ENCODE peak calls at places on chromosome 15, in ten cellular contexts. One of them, this sample, is unnamed.

GRCh38 chr15:78130466-78131294 is 565 bp downstream of the CIB2 start:
- DNase-seq in heart right ventricle: no peak
- DNase-seq in testis: peak
- DNase-seq in HepG2: no peak
- DNase-seq in coronary artery: no peak
- DNase-seq in left ventricle myocardium inferior: no peak
- DNase-seq in AG09309: no peak
- DNase-seq in GM23338: peak
- DNase-seq in astrocyte: no peak
- DNase-seq in cardiac fibroblast: no peak
- DNase-seq in this sample: no peak

GRCh38 chr15:31974855-31975421 is 55.4 kb upstream of the CHRNA7 start:
- DNase-seq in astrocyte: no peak
- DNase-seq in coronary artery: no peak
- DNase-seq in testis: peak
- DNase-seq in AG09309: no peak
- DNase-seq in heart right ventricle: no peak
- DNase-seq in HepG2: peak
- DNase-seq in cardiac fibroblast: peak
- DNase-seq in GM23338: peak
- DNase-seq in left ventricle myocardium inferior: no peak
- DNase-seq in this sample: peak

GRCh38 chr15:69834756-69835155 is 263.0 kb downstream of the TLE3 start:
- DNase-seq in astrocyte: no peak
- DNase-seq in GM23338: no peak
- DNase-seq in left ventricle myocardium inferior: no peak
- DNase-seq in cardiac fibroblast: no peak
- DNase-seq in coronary artery: no peak
- DNase-seq in HepG2: no peak
- DNase-seq in testis: no peak
- DNase-seq in heart right ventricle: no peak
- DNase-seq in AG09309: no peak
- DNase-seq in this sample: peak

GRCh38 chr15:74128785-74129350 is 1.5 kb upstream of the ISLR2 start:
- DNase-seq in left ventricle myocardium inferior: no peak
- DNase-seq in heart right ventricle: no peak
- DNase-seq in coronary artery: no peak
- DNase-seq in HepG2: no peak
- DNase-seq in AG09309: no peak
- DNase-seq in cardiac fibroblast: no peak
- DNase-seq in GM23338: peak
- DNase-seq in astrocyte: no peak
- DNase-seq in testis: no peak
- DNase-seq in this sample: no peak

GRCh38 chr15:70062321-70062956 is 35.3 kb downstream of the TLE3 start:
- DNase-seq in HepG2: no peak
- DNase-seq in heart right ventricle: peak
- DNase-seq in AG09309: peak
- DNase-seq in left ventricle myocardium inferior: peak
- DNase-seq in testis: peak
- DNase-seq in cardiac fibroblast: peak
- DNase-seq in GM23338: no peak
- DNase-seq in astrocyte: peak
- DNase-seq in coronary artery: no peak
- DNase-seq in this sample: peak

GRCh38 chr15:95409924-95410323 is 920.6 kb upstream of the NR2F2 start:
- DNase-seq in heart right ventricle: no peak
- DNase-seq in testis: no peak
- DNase-seq in coronary artery: no peak
- DNase-seq in left ventricle myocardium inferior: no peak
- DNase-seq in cardiac fibroblast: no peak
- DNase-seq in astrocyte: peak
- DNase-seq in AG09309: no peak
- DNase-seq in HepG2: no peak
- DNase-seq in GM23338: no peak
- DNase-seq in this sample: peak

GRCh38 chr15:75921732-75922703 is 18.3 kb downstream of the FBXO22 start:
- DNase-seq in coronary artery: no peak
- DNase-seq in testis: peak
- DNase-seq in heart right ventricle: peak
- DNase-seq in HepG2: peak
- DNase-seq in astrocyte: peak
- DNase-seq in left ventricle myocardium inferior: no peak
- DNase-seq in cardiac fibroblast: peak
- DNase-seq in GM23338: peak
- DNase-seq in AG09309: peak
- DNase-seq in this sample: peak

GRCh38 chr15:97903560-97904195 is 56.8 kb upstream of the ARRDC4 start:
- DNase-seq in heart right ventricle: no peak
- DNase-seq in GM23338: no peak
- DNase-seq in AG09309: no peak
- DNase-seq in astrocyte: no peak
- DNase-seq in testis: no peak
- DNase-seq in HepG2: no peak
- DNase-seq in left ventricle myocardium inferior: no peak
- DNase-seq in coronary artery: no peak
- DNase-seq in cardiac fibroblast: no peak
- DNase-seq in this sample: no peak

GRCh38 chr15:45314960-45315359 is 62.9 kb downstream of the SLC28A2 start:
- DNase-seq in heart right ventricle: peak
- DNase-seq in astrocyte: no peak
- DNase-seq in coronary artery: no peak
- DNase-seq in AG09309: no peak
- DNase-seq in left ventricle myocardium inferior: no peak
- DNase-seq in cardiac fibroblast: peak
- DNase-seq in testis: peak
- DNase-seq in GM23338: peak
- DNase-seq in HepG2: no peak
- DNase-seq in this sample: peak

GRCh38 chr15:98009967-98010366 is 49.5 kb downstream of the ARRDC4 start:
- DNase-seq in heart right ventricle: no peak
- DNase-seq in astrocyte: no peak
- DNase-seq in coronary artery: no peak
- DNase-seq in GM23338: no peak
- DNase-seq in HepG2: no peak
- DNase-seq in cardiac fibroblast: no peak
- DNase-seq in testis: no peak
- DNase-seq in AG09309: no peak
- DNase-seq in left ventricle myocardium inferior: no peak
- DNase-seq in this sample: no peak

GRCh38 chr15:62344806-62345539 is 179.9 kb upstream of the C2CD4B start:
- DNase-seq in astrocyte: peak
- DNase-seq in AG09309: no peak
- DNase-seq in left ventricle myocardium inferior: no peak
- DNase-seq in GM23338: peak
- DNase-seq in testis: peak
- DNase-seq in heart right ventricle: peak
- DNase-seq in cardiac fibroblast: peak
- DNase-seq in HepG2: peak
- DNase-seq in coronary artery: no peak
- DNase-seq in this sample: peak
- TF ChIP-seq CTCF in astrocyte: peak
- TF ChIP-seq CTCF in AG09309: peak
- TF ChIP-seq CTCF in left ventricle myocardium inferior: peak
- TF ChIP-seq CTCF in GM23338: peak
- TF ChIP-seq CTCF in testis: peak
- TF ChIP-seq CTCF in heart right ventricle: peak
- TF ChIP-seq CTCF in cardiac fibroblast: peak
- TF ChIP-seq CTCF in HepG2: peak
- TF ChIP-seq CTCF in coronary artery: peak
- TF ChIP-seq CTCF in this sample: peak

GRCh38 chr15:80778621-80778963 is 578 bp upstream of the CEMIP start:
- DNase-seq in coronary artery: no peak
- DNase-seq in astrocyte: no peak
- DNase-seq in cardiac fibroblast: no peak
- DNase-seq in testis: no peak
- DNase-seq in GM23338: no peak
- DNase-seq in left ventricle myocardium inferior: no peak
- DNase-seq in HepG2: no peak
- DNase-seq in AG09309: no peak
- DNase-seq in heart right ventricle: no peak
- DNase-seq in this sample: no peak
- H3K4me3 ChIP-seq in coronary artery: peak
- H3K4me3 ChIP-seq in astrocyte: peak
- H3K4me3 ChIP-seq in cardiac fibroblast: no peak
- H3K4me3 ChIP-seq in testis: peak
- H3K4me3 ChIP-seq in GM23338: peak
- H3K4me3 ChIP-seq in left ventricle myocardium inferior: peak
- H3K4me3 ChIP-seq in HepG2: peak
- H3K4me3 ChIP-seq in AG09309: no peak
- H3K4me3 ChIP-seq in heart right ventricle: peak
- H3K4me3 ChIP-seq in this sample: peak

GRCh38 chr15:41661078-41661528 is 898 bp downstream of the MGA start:
- DNase-seq in HepG2: no peak
- DNase-seq in left ventricle myocardium inferior: no peak
- DNase-seq in coronary artery: no peak
- DNase-seq in astrocyte: no peak
- DNase-seq in GM23338: peak
- DNase-seq in cardiac fibroblast: no peak
- DNase-seq in testis: no peak
- DNase-seq in AG09309: no peak
- DNase-seq in heart right ventricle: no peak
- DNase-seq in this sample: no peak
- TF ChIP-seq CTCF in HepG2: no peak
- TF ChIP-seq CTCF in left ventricle myocardium inferior: no peak
- TF ChIP-seq CTCF in coronary artery: no peak
- TF ChIP-seq CTCF in astrocyte: no peak
- TF ChIP-seq CTCF in GM23338: no peak
- TF ChIP-seq CTCF in cardiac fibroblast: no peak
- TF ChIP-seq CTCF in testis: no peak
- TF ChIP-seq CTCF in AG09309: no peak
- TF ChIP-seq CTCF in heart right ventricle: no peak
- TF ChIP-seq CTCF in this sample: no peak

GRCh38 chr15:59396211-59396610 is 23.5 kb upstream of the MYO1E start:
- DNase-seq in heart right ventricle: no peak
- DNase-seq in astrocyte: no peak
- DNase-seq in AG09309: no peak
- DNase-seq in coronary artery: no peak
- DNase-seq in HepG2: no peak
- DNase-seq in testis: no peak
- DNase-seq in GM23338: no peak
- DNase-seq in cardiac fibroblast: no peak
- DNase-seq in left ventricle myocardium inferior: no peak
- DNase-seq in this sample: no peak

GRCh38 chr15:59396660-59397059 is 24.0 kb upstream of the MYO1E start:
- DNase-seq in astrocyte: no peak
- DNase-seq in AG09309: no peak
- DNase-seq in HepG2: no peak
- DNase-seq in GM23338: no peak
- DNase-seq in left ventricle myocardium inferior: no peak
- DNase-seq in heart right ventricle: no peak
- DNase-seq in coronary artery: no peak
- DNase-seq in testis: no peak
- DNase-seq in cardiac fibroblast: no peak
- DNase-seq in this sample: no peak

GRCh38 chr15:59392299-59392698 is 19.6 kb upstream of the MYO1E start:
- DNase-seq in coronary artery: no peak
- DNase-seq in AG09309: no peak
- DNase-seq in testis: no peak
- DNase-seq in HepG2: no peak
- DNase-seq in astrocyte: no peak
- DNase-seq in heart right ventricle: no peak
- DNase-seq in left ventricle myocardium inferior: no peak
- DNase-seq in GM23338: no peak
- DNase-seq in cardiac fibroblast: no peak
- DNase-seq in this sample: no peak

GRCh38 chr15:59398220-59398619 is 25.5 kb upstream of the MYO1E start:
- DNase-seq in AG09309: no peak
- DNase-seq in testis: no peak
- DNase-seq in cardiac fibroblast: no peak
- DNase-seq in HepG2: no peak
- DNase-seq in heart right ventricle: no peak
- DNase-seq in left ventricle myocardium inferior: no peak
- DNase-seq in coronary artery: no peak
- DNase-seq in astrocyte: no peak
- DNase-seq in GM23338: no peak
- DNase-seq in this sample: no peak

GRCh38 chr15:59394166-59394661 is 21.5 kb upstream of the MYO1E start:
- DNase-seq in AG09309: no peak
- DNase-seq in cardiac fibroblast: no peak
- DNase-seq in HepG2: no peak
- DNase-seq in testis: no peak
- DNase-seq in coronary artery: no peak
- DNase-seq in left ventricle myocardium inferior: no peak
- DNase-seq in heart right ventricle: no peak
- DNase-seq in GM23338: no peak
- DNase-seq in astrocyte: no peak
- DNase-seq in this sample: no peak
- H3K4me3 ChIP-seq in AG09309: no peak
- H3K4me3 ChIP-seq in cardiac fibroblast: no peak
- H3K4me3 ChIP-seq in HepG2: no peak
- H3K4me3 ChIP-seq in testis: no peak
- H3K4me3 ChIP-seq in coronary artery: no peak
- H3K4me3 ChIP-seq in left ventricle myocardium inferior: no peak
- H3K4me3 ChIP-seq in heart right ventricle: no peak
- H3K4me3 ChIP-seq in GM23338: no peak
- H3K4me3 ChIP-seq in astrocyte: no peak
- H3K4me3 ChIP-seq in this sample: no peak

This sample was measured in choroid plexus epithelial cell.